ENCODE peak calls at places on chromosome 7, in nine cellular contexts. L is cardiac muscle cell, C is GM23338, W is adrenal gland, Z is LNCaP clone FGC, Y is lung, T is small intestine, V is mesendoderm, N is uterus. G is an unnamed sample.
A peak's percentile ranks its signal among the peaks of the same experiment; 100 is the strongest.

GRCh38 chr7:117087639-117088396 is 134.5 kb downstream of the ST7 start:
- DNase-seq in C (no peak), T (no peak), W (no peak), Y (no peak), V (no peak), Z (no peak), L (peak; percentile 8), N (no peak), G (no peak)

GRCh38 chr7:23273141-23273599 is 26.0 kb upstream of the MALSU1 start:
- DNase-seq in T (peak; percentile 98), V (peak; percentile 92), Y (peak; percentile 90), W (peak; percentile 93), C (peak; percentile 96), Z (peak; percentile 93), N (peak; percentile 53), L (peak; percentile 94), G (peak; percentile 90)

GRCh38 chr7:22651534-22652243 is 75.3 kb upstream of the IL6 start:
- DNase-seq in N (no peak), W (no peak), V (peak; percentile 61), L (peak; percentile 72), T (no peak), Z (no peak), C (no peak), Y (no peak), G (no peak)

GRCh38 chr7:42471573-42472174 is 234.7 kb upstream of the GLI3 start:
- DNase-seq in V (peak; percentile 27), W (no peak), L (no peak), Y (no peak), N (no peak), T (no peak), C (no peak), Z (no peak), G (no peak)

GRCh38 chr7:92177362-92177761 is 1.6 kb downstream of the LRRD1 start:
- DNase-seq in T (no peak), N (no peak), Y (no peak), W (no peak), Z (no peak), V (no peak), C (no peak), L (peak; percentile 24), G (no peak)

GRCh38 chr7:5647816-5648215 is 133.6 kb downstream of the RNF216 start:
- DNase-seq in Z (no peak), N (no peak), C (no peak), L (no peak), W (no peak), T (no peak), Y (no peak), V (no peak), G (no peak)

GRCh38 chr7:92698237-92698841 is 108.1 kb upstream of the FAM133B start:
- DNase-seq in W (peak; percentile 66), Y (no peak), N (peak; percentile 16), T (peak; percentile 66), L (peak; percentile 97), C (no peak), V (no peak), Z (no peak), G (no peak)

GRCh38 chr7:2520808-2521146 is 1.2 kb downstream of the LFNG start:
- DNase-seq in W (no peak), T (peak; percentile 65), L (no peak), Z (no peak), C (no peak), V (no peak), Y (no peak), N (no peak), G (no peak)

GRCh38 chr7:1736469-1736817 is 66.4 kb downstream of the ELFN1 start:
- DNase-seq in T (no peak), C (no peak), W (no peak), Y (no peak), Z (no peak), V (no peak), L (no peak), N (no peak), G (no peak)

GRCh38 chr7:76336094-76336493 is 22.7 kb downstream of the YWHAG start:
- DNase-seq in V (no peak), N (no peak), Y (no peak), T (no peak), Z (no peak), W (no peak), C (no peak), L (no peak), G (no peak)

GRCh38 chr7:100887186-100887954 is 2.1 kb downstream of the UFSP1 start:
- DNase-seq in C (no peak), W (peak; percentile 40), T (peak; percentile 59), N (no peak), Y (no peak), Z (no peak), V (no peak), L (no peak), G (no peak)

GRCh38 chr7:240887-241421 is 48.6 kb downstream of the FAM20C start:
- DNase-seq in T (no peak), W (no peak), L (no peak), Y (no peak), N (no peak), C (no peak), Z (no peak), V (peak; percentile 51), G (no peak)

GRCh38 chr7:112204776-112205347 is 1.3 kb downstream of the DOCK4 start:
- DNase-seq in V (no peak), L (peak; percentile 25), T (peak; percentile 9), W (no peak), Y (no peak), C (no peak), Z (no peak), N (no peak), G (no peak)

GRCh38 chr7:112546723-112547513 is 66.1 kb downstream of the LSMEM1 start:
- DNase-seq in W (no peak), T (no peak), C (peak; percentile 76), Y (no peak), Z (no peak), L (peak; percentile 8), V (peak; percentile 56), N (no peak), G (no peak)

GRCh38 chr7:94064541-94065191 is 60.5 kb upstream of the BET1 start:
- DNase-seq in T (no peak), C (peak; percentile 32), L (peak; percentile 54), Z (no peak), Y (no peak), N (no peak), W (peak; percentile 26), V (peak; percentile 81), G (no peak)

GRCh38 chr7:92765725-92766124 is 70.6 kb downstream of the CDK6 start:
- DNase-seq in V (peak; percentile 40), Z (no peak), C (no peak), N (no peak), Y (no peak), W (no peak), L (peak; percentile 72), T (no peak), G (no peak)

DNA sequence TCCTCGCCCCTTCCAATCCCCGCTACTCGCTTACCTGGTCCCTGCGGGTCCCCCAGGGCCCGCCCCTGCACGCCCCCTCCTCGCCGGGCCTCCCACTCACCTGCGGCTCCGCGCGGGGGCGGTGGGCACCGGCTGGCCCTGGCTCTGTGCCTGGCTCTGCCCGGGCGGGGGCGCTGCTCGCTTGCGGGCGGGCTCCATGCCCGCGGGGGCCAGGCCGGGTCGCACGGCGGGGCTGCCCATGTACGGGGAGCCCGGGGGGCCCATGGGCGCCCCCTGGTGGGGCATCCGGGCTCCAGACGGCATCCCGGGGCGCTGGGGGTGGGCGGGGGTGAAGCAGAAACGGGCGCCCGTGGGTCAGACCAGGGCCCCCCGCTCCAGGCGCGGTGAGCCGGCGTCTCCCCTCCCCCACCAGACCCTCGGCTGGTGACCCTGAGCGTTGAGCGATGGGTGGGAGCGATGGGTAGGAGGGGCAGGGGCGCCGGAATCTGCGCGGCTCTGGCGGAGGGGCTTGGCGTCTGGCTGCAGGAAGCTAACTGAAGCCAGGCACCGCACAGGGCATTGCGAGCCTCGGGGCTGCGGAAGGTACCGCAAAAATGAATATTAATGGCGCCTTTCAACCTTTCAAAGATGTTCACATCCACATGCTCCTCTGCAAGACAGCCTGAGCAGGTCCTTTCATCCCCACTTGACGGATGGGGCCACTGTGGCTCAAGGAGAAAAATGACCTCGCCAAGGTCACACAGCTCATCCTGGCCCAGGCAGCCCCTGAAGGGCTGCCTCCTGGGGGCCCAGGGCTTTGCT is 2.9 kb downstream of the SMARCD3 start:
- DNase-seq in V (peak; percentile 49), T (no peak), C (peak; percentile 62), Y (no peak), W (peak; percentile 45), L (no peak), N (peak; percentile 55), Z (no peak), G (peak; percentile 27)
- H3K4me3 ChIP-seq in V (no peak overlapping the region), T (no peak overlapping the region), C (peak overlapping the region; percentile 65), Y (no peak overlapping the region), W (no peak overlapping the region), L (peak overlapping the region; percentile 31), N (peak overlapping the region; percentile 25), Z (no peak overlapping the region), G (peak overlapping the region; percentile 94)

DNA sequence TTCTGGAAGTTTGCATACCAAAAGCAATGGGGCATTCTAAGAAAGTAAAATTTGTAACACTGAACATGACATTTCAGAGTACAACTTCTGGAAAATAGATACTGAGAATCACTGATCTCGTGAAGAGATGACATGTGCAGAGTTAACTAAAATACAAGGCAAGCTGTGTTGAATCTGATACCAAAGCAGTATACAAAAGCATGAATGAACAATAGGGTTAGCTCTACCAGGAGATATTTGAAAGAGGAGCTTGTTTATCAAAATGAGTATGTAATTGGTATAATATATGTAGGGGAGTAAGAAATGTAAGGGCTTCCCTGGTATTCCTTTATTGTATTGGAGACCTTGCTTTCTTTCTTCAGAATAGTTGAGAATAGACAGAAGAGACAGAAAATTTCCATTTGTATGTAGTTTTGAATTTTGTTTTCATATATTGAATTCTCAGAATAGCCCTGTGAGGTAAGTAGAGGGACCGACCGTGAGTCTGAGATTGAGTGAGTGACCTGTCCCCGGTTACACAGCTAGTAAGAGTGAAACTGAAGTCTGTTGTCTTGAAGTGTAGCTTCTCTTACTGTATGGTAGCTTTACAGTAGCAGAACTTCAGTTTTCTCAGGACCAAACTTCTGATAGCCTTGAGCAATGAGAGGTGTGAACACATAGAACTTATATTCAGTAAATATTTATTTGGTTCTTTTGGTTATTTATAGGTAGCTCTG is 5.0 kb downstream of the HBP1 start:
- DNase-seq in W (no peak), C (no peak), V (no peak), T (no peak), Z (no peak), L (no peak), N (no peak), Y (no peak), G (no peak)
- H3K4me3 ChIP-seq in W (no peak overlapping the region), C (peak overlapping the region; percentile 11), V (no peak overlapping the region), T (no peak overlapping the region), Z (no peak overlapping the region), L (no peak overlapping the region), N (no peak overlapping the region), Y (no peak overlapping the region), G (no peak overlapping the region)

DNA sequence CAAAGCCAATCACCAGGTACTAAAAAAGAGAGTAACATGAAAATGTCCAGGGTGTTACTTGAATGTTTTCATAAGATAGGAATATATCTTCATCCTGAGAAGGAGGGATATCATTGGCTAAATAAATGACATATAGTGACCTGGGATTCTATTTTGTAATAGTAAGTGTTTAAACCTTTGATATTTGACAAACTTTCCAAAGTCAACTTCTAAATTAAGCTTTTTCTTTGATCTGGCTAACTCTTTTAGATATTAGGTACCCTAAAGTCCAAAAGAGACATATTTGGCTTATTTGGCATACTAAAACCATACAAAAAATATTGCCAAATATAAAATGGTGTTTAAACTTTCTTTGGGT is 22.4 kb upstream of the CREB3L2 start:
- DNase-seq in W (no peak), Y (no peak), T (no peak), L (no peak), Z (no peak), N (no peak), V (no peak), C (no peak), G (no peak)
- H3K4me3 ChIP-seq in W (no peak overlapping the region), Y (no peak overlapping the region), T (no peak overlapping the region), L (no peak overlapping the region), Z (no peak overlapping the region), N (no peak overlapping the region), V (no peak overlapping the region), C (no peak overlapping the region), G (no peak overlapping the region)

GRCh38 chr7:24877790-24878311 is 102.1 kb downstream of the OSBPL3 start:
- DNase-seq in Y (no peak), W (no peak), L (no peak), V (no peak), Z (no peak), C (peak; percentile 46), N (no peak), T (no peak), G (peak; percentile 5)
- H3K4me3 ChIP-seq in Y (no peak overlapping the region), W (no peak overlapping the region), L (no peak overlapping the region), V (no peak overlapping the region), Z (no peak overlapping the region), C (peak overlapping the region; percentile 14), N (no peak overlapping the region), T (no peak overlapping the region), G (no peak overlapping the region)

G was measured in gastrocnemius medialis.